ENCODE peak calls at places on chromosomes 1 and 21, in seven cellular contexts. T is CD8-positive, alpha-beta T cell; J is thyroid gland; X is psoas muscle; O is SJSA1; S is HL-60; U is spleen. L is an unnamed sample.

GRCh38 chr1:53349968-53350852 is 22.3 kb upstream of the LRP8 start:
- DNase-seq in T (peak), J (no peak), X (no peak), O (peak), S (no peak), U (peak), L (no peak)

GRCh38 chr1:232591344-232591743 is 38.6 kb downstream of the SIPA1L2 start:
- DNase-seq in T (no peak), J (no peak), X (no peak), O (no peak), S (no peak), U (no peak), L (no peak)

GRCh38 chr1:246930830-246931548 is 759 bp downstream of the AHCTF1 start:
- DNase-seq in T (peak), J (peak), X (peak), O (peak), S (peak), U (peak), L (peak)

GRCh38 chr1:191582169-191582568 is 576.1 kb upstream of the RGS18 start:
- DNase-seq in T (no peak), J (no peak), X (no peak), O (no peak), S (no peak), U (no peak), L (no peak)

GRCh38 chr1:98322966-98323365 is 338.6 kb upstream of the SNX7 start:
- DNase-seq in T (no peak), J (no peak), X (no peak), O (no peak), S (no peak), U (no peak), L (no peak)

GRCh38 chr1:203765029-203765837 is at the start of gene LAX1:
- DNase-seq in T (peak), J (no peak), X (no peak), O (no peak), S (peak), U (no peak), L (no peak)

GRCh38 chr1:224801761-224802490 is 127.5 kb upstream of the DNAH14 start:
- DNase-seq in T (no peak), J (no peak), X (no peak), O (no peak), S (no peak), U (no peak), L (no peak)

GRCh38 chr1:8191474-8191873 is 126.4 kb upstream of the SLC45A1 start:
- DNase-seq in T (no peak), J (no peak), X (no peak), O (no peak), S (no peak), U (peak), L (no peak)

GRCh38 chr1:68188644-68189340 is 43.5 kb downstream of the WLS start:
- DNase-seq in T (no peak), J (no peak), X (no peak), O (no peak), S (no peak), U (no peak), L (no peak)

GRCh38 chr1:53902235-53902920 is 8.4 kb downstream of the DIO1 start:
- DNase-seq in T (no peak), J (no peak), X (no peak), O (no peak), S (no peak), U (no peak), L (no peak)

GRCh38 chr1:54998100-54998499 is 633 bp upstream of the BSND start:
- DNase-seq in T (no peak), J (no peak), X (no peak), O (no peak), S (no peak), U (no peak), L (no peak)

GRCh38 chr1:145990249-145991097 is 5.9 kb downstream of the TXNIP start:
- DNase-seq in T (no peak), J (peak), X (peak), O (no peak), S (no peak), U (no peak), L (peak)

DNA sequence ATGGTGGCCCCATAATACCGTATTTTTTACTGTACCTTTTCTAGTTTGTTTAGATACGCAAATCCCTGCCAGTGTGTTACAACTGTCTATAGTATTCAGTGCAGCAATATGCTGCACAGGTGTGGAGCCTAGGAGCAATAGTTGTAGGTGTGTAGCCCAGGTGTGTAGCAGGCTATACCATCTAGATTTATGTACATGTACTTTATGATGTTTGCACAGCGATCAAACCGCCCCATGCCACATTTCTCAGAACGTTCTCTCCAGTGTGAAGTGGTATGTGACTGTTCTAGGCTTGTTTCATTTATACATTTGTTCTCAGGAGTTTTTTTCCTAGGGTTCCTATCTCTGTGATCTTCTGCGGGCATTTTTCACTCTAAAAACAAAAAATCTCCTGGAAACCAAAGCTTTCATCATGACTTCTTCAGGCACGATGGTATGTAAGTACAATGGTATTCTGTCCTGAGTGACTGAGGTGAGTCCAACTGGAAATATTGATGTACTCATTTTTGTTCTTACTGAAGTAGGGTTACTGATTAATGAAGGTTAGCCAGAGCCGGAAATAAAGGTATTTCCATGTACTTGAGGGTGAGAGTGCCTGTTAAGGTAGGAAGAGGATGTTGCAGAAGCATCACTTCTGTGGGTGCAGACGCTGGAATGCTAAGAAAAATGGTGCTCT is 153.0 kb downstream of the GABPA start:
- DNase-seq in T (no peak), J (no peak), X (no peak), O (no peak), S (no peak), U (no peak), L (no peak)
- H3K4me3 ChIP-seq in T (no peak), J (no peak), X (no peak), O (no peak), S (no peak), U (no peak), L (no peak)

GRCh38 chr1:186681136-186681535 is 913 bp upstream of the PTGS2 start:
- DNase-seq in T (no peak), J (no peak), X (no peak), O (no peak), S (no peak), U (no peak), L (no peak)
- H3K4me3 ChIP-seq in T (no peak), J (peak), X (peak), O (peak), S (peak), U (peak), L (peak)

GRCh38 chr1:179177182-179177581 is 52.3 kb downstream of the ABL2 start:
- DNase-seq in T (no peak), J (no peak), X (no peak), O (no peak), S (no peak), U (no peak), L (no peak)
- H3K4me3 ChIP-seq in T (no peak), J (no peak), X (no peak), O (no peak), S (no peak), U (no peak), L (no peak)

DNA sequence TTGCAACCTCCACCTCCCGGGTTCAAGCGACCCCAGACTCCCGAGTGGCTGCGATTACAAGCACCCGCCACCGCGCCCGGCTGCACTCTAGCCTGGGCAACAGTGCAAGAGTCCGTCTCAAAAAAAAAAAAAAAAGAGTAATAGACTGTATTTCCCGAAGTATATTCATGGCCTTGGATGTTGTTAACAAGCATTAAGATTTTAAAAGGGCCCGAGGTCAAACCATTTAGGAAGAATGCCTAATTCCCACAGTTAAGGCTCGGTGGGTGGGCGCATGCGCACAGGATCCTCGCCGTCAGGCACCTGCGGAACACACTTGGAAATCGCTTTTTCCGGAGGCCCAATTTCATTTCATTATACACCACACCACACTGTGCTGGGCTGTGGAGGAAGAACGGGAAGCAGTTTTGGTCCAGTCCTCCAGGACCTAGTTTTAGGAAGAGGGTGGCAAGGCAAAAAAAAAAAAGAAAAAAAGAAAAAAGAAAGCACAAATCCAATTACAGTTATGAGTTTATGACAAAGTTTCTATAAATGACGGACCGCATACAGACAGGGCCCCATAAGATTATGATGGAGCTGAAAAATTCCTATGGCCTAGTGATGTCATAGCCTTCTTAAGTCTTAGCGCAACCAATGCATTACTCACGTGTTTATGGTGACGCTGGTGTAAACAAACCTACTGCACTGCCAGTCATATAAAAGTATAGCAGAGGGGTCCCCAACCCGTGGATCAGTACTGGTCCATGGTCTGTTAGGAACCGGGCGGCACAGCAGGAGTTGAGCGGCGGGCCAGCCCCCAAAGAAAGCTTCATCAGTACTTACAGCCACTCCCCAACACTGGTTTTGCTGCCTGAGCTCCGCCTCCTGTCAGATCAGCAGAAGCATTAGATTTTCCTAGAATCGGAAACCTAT is 38.2 kb downstream of the H3-3A start:
- DNase-seq in T (peak), J (peak), X (peak), O (no peak), S (peak), U (peak), L (peak)
- H3K4me3 ChIP-seq in T (peak), J (peak), X (peak), O (no peak), S (peak), U (peak), L (peak)

DNA sequence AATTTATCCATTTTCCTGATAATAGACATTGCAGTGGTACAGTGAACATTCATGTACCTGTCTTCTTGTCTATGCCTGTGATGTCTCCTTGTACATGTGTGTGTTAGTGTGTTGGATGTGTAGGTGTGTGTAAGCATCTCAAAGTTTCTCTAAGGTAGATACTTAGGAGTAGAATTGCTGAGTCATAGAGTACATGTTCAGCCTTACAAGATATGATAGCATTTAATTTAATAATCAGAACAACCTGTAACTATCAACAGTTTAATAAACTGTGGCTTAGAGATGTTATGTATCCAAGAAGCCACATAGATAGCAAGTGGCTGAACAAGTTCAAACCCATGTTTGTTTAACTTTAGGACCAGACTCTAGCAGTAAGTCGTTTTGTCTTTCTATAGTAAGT is 35.6 kb downstream of the EPB41 start:
- DNase-seq in T (no peak), J (no peak), X (no peak), O (no peak), S (no peak), U (no peak), L (no peak)
- H3K4me3 ChIP-seq in T (no peak), J (no peak), X (no peak), O (no peak), S (no peak), U (no peak), L (no peak)

GRCh38 chr1:2393471-2393877 is 1.8 kb downstream of the RER1 start:
- DNase-seq in T (no peak), J (no peak), X (no peak), O (no peak), S (no peak), U (no peak), L (no peak)
- H3K4me3 ChIP-seq in T (no peak), J (no peak), X (peak), O (no peak), S (no peak), U (no peak), L (no peak)

L was measured in lower lobe of right lung.